ENCODE peak calls at places on chromosomes 5 and 9, in eight cellular contexts. One of them, this sample, is unnamed. For H3K36me3, the result is how much of the 10 kb centered on the place peaks cover.

GRCh38 chr5:103744159-103744558 is 181.6 kb upstream of the NUDT12 start:
- DNase-seq in GM23248: peak
- DNase-seq in endodermal cell: no peak
- DNase-seq in kidney: no peak
- DNase-seq in HCT116: no peak
- DNase-seq in HepG2: no peak
- DNase-seq in IMR-90: peak
- DNase-seq in neuronal stem cell: no peak
- DNase-seq in this sample: no peak

GRCh38 chr5:816176-816575 is 31.6 kb upstream of the ZDHHC11B start:
- DNase-seq in GM23248: no peak
- DNase-seq in endodermal cell: no peak
- DNase-seq in kidney: no peak
- DNase-seq in HCT116: no peak
- DNase-seq in HepG2: no peak
- DNase-seq in IMR-90: no peak
- DNase-seq in neuronal stem cell: no peak
- DNase-seq in this sample: no peak

GRCh38 chr5:84255318-84255717 is 129.4 kb downstream of the EDIL3 start:
- DNase-seq in GM23248: peak
- DNase-seq in endodermal cell: no peak
- DNase-seq in kidney: no peak
- DNase-seq in HCT116: peak
- DNase-seq in HepG2: peak
- DNase-seq in IMR-90: peak
- DNase-seq in neuronal stem cell: no peak
- DNase-seq in this sample: no peak

GRCh38 chr5:140181002-140181483 is 6.1 kb downstream of the CYSTM1 start:
- DNase-seq in GM23248: no peak
- DNase-seq in endodermal cell: no peak
- DNase-seq in kidney: no peak
- DNase-seq in HCT116: no peak
- DNase-seq in HepG2: peak
- DNase-seq in IMR-90: no peak
- DNase-seq in neuronal stem cell: no peak
- DNase-seq in this sample: no peak

GRCh38 chr9:12771891-12772290 is 2.9 kb upstream of the LURAP1L start:
- DNase-seq in GM23248: peak
- DNase-seq in endodermal cell: no peak
- DNase-seq in kidney: no peak
- DNase-seq in HCT116: no peak
- DNase-seq in HepG2: no peak
- DNase-seq in IMR-90: peak
- DNase-seq in neuronal stem cell: no peak
- DNase-seq in this sample: no peak

GRCh38 chr5:1385395-1386273 is 40.7 kb upstream of the CLPTM1L start:
- DNase-seq in GM23248: peak
- DNase-seq in endodermal cell: peak
- DNase-seq in kidney: peak
- DNase-seq in HCT116: no peak
- DNase-seq in HepG2: peak
- DNase-seq in IMR-90: peak
- DNase-seq in neuronal stem cell: peak
- DNase-seq in this sample: peak

GRCh38 chr9:19533373-19533772 is 124.6 kb downstream of the ACER2 start:
- DNase-seq in GM23248: no peak
- DNase-seq in endodermal cell: no peak
- DNase-seq in kidney: no peak
- DNase-seq in HCT116: no peak
- DNase-seq in HepG2: no peak
- DNase-seq in IMR-90: peak
- DNase-seq in neuronal stem cell: no peak
- DNase-seq in this sample: no peak

GRCh38 chr9:26062172-26062571 is 383.9 kb upstream of the TUSC1 start:
- DNase-seq in GM23248: no peak
- DNase-seq in endodermal cell: no peak
- DNase-seq in kidney: no peak
- DNase-seq in HCT116: no peak
- DNase-seq in HepG2: no peak
- DNase-seq in IMR-90: no peak
- DNase-seq in neuronal stem cell: no peak
- DNase-seq in this sample: no peak

GRCh38 chr5:60792438-60792837 is 51.6 kb downstream of the ELOVL7 start:
- DNase-seq in GM23248: no peak
- DNase-seq in endodermal cell: no peak
- DNase-seq in kidney: no peak
- DNase-seq in HCT116: no peak
- DNase-seq in HepG2: no peak
- DNase-seq in IMR-90: no peak
- DNase-seq in neuronal stem cell: no peak
- DNase-seq in this sample: no peak

GRCh38 chr9:16425572-16425971 is 444.9 kb downstream of the BNC2 start:
- DNase-seq in GM23248: peak
- DNase-seq in endodermal cell: no peak
- DNase-seq in kidney: no peak
- DNase-seq in HCT116: no peak
- DNase-seq in HepG2: no peak
- DNase-seq in IMR-90: peak
- DNase-seq in neuronal stem cell: no peak
- DNase-seq in this sample: no peak

GRCh38 chr9:16422114-16422513 is 448.4 kb downstream of the BNC2 start:
- DNase-seq in GM23248: no peak
- DNase-seq in endodermal cell: no peak
- DNase-seq in kidney: no peak
- DNase-seq in HCT116: no peak
- DNase-seq in HepG2: no peak
- DNase-seq in IMR-90: no peak
- DNase-seq in neuronal stem cell: no peak
- DNase-seq in this sample: no peak

GRCh38 chr9:16419124-16419523 is 451.3 kb downstream of the BNC2 start:
- DNase-seq in GM23248: no peak
- DNase-seq in endodermal cell: no peak
- DNase-seq in kidney: no peak
- DNase-seq in HCT116: no peak
- DNase-seq in HepG2: no peak
- DNase-seq in IMR-90: no peak
- DNase-seq in neuronal stem cell: no peak
- DNase-seq in this sample: no peak

GRCh38 chr9:16417749-16418148 is 452.7 kb downstream of the BNC2 start:
- DNase-seq in GM23248: peak
- DNase-seq in endodermal cell: no peak
- DNase-seq in kidney: no peak
- DNase-seq in HCT116: no peak
- DNase-seq in HepG2: no peak
- DNase-seq in IMR-90: peak
- DNase-seq in neuronal stem cell: no peak
- DNase-seq in this sample: no peak

DNA sequence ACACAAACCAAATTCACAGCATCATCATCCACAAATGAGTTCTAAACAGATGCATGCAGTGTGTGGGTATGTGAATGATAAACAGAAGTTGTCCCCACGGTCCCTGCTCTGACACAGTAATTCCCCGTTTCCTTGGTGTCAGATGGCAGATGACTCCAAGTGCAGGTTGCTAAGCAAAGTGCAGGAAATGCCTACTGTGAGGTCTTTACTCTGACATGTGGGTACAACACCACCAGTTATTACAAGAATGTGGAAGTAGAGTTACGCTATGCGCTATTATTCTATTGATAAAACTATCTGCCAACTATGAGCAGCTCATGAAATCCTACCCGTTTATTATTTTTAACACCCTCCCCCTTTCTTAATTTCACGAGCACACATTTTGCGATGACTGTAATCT is 448.9 kb downstream of the BNC2 start:
- DNase-seq in GM23248: no peak
- DNase-seq in endodermal cell: peak
- DNase-seq in kidney: no peak
- DNase-seq in HCT116: no peak
- DNase-seq in HepG2: no peak
- DNase-seq in IMR-90: peak
- DNase-seq in neuronal stem cell: no peak
- DNase-seq in this sample: no peak
- H3K36me3 ChIP-seq in GM23248: under half
- H3K36me3 ChIP-seq in endodermal cell: under half
- H3K36me3 ChIP-seq in kidney: under half
- H3K36me3 ChIP-seq in HCT116: under half
- H3K36me3 ChIP-seq in HepG2: under half
- H3K36me3 ChIP-seq in IMR-90: under half
- H3K36me3 ChIP-seq in neuronal stem cell: under half
- H3K36me3 ChIP-seq in this sample: under half

GRCh38 chr5:77167695-77168111 is 42.8 kb upstream of the PDE8B start:
- DNase-seq in GM23248: peak
- DNase-seq in endodermal cell: no peak
- DNase-seq in kidney: no peak
- DNase-seq in HCT116: no peak
- DNase-seq in HepG2: no peak
- DNase-seq in IMR-90: peak
- DNase-seq in neuronal stem cell: no peak
- DNase-seq in this sample: no peak
- H3K27ac ChIP-seq in GM23248: peak
- H3K27ac ChIP-seq in endodermal cell: no peak
- H3K27ac ChIP-seq in kidney: no peak
- H3K27ac ChIP-seq in HCT116: no peak
- H3K27ac ChIP-seq in HepG2: no peak
- H3K27ac ChIP-seq in IMR-90: peak
- H3K27ac ChIP-seq in neuronal stem cell: no peak
- H3K27ac ChIP-seq in this sample: no peak

GRCh38 chr9:123928471-123929176 is 1.3 kb downstream of the DENND1A start:
- DNase-seq in GM23248: peak
- DNase-seq in endodermal cell: no peak
- DNase-seq in kidney: no peak
- DNase-seq in HCT116: no peak
- DNase-seq in HepG2: no peak
- DNase-seq in IMR-90: peak
- DNase-seq in neuronal stem cell: no peak
- DNase-seq in this sample: no peak

GRCh38 chr9:123925820-123926219 is 4.1 kb downstream of the DENND1A start:
- DNase-seq in GM23248: peak
- DNase-seq in endodermal cell: no peak
- DNase-seq in kidney: no peak
- DNase-seq in HCT116: no peak
- DNase-seq in HepG2: peak
- DNase-seq in IMR-90: peak
- DNase-seq in neuronal stem cell: no peak
- DNase-seq in this sample: no peak

GRCh38 chr9:123926986-123927385 is 2.9 kb downstream of the DENND1A start:
- DNase-seq in GM23248: no peak
- DNase-seq in endodermal cell: no peak
- DNase-seq in kidney: no peak
- DNase-seq in HCT116: no peak
- DNase-seq in HepG2: no peak
- DNase-seq in IMR-90: no peak
- DNase-seq in neuronal stem cell: no peak
- DNase-seq in this sample: no peak

GRCh38 chr9:123929177-123929869 is 603 bp downstream of the DENND1A start:
- DNase-seq in GM23248: no peak
- DNase-seq in endodermal cell: peak
- DNase-seq in kidney: no peak
- DNase-seq in HCT116: no peak
- DNase-seq in HepG2: peak
- DNase-seq in IMR-90: no peak
- DNase-seq in neuronal stem cell: no peak
- DNase-seq in this sample: no peak

DNA sequence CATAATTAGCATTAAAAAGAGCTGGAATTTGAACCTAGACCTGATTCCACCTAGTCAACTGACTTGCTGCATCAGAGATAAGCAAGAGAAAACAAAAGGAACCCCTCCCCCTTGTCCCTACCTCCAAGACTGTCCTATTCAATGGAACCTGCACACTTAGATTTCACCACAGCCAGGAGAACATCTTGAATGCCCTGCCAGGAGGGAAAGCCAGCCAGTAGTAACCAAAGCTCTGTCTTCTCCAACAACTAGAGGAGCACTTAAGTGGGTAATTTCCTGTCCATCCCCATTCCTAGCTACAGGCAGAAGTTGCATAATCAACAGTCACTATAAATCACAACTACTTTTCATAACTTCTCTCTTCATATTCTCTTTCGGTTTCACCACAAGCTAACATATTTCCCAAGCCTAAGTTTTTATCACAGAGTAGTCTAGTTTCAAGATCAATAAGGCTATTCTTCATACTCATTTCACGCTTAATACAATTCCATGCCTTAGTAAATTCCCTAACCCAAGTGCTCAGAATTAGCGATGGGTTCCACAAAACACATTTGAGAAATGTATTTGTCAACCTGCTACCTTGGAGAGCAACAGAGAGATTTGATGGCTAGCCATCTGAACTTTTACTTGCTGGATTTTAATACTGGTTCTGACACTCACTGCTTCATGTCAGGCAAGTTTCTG is 2.2 kb downstream of the DENND1A start:
- DNase-seq in GM23248: peak
- DNase-seq in endodermal cell: no peak
- DNase-seq in kidney: no peak
- DNase-seq in HCT116: no peak
- DNase-seq in HepG2: no peak
- DNase-seq in IMR-90: peak
- DNase-seq in neuronal stem cell: no peak
- DNase-seq in this sample: no peak
- H3K9ac ChIP-seq in GM23248: no peak
- H3K9ac ChIP-seq in endodermal cell: no peak
- H3K9ac ChIP-seq in kidney: no peak
- H3K9ac ChIP-seq in HCT116: no peak
- H3K9ac ChIP-seq in HepG2: peak
- H3K9ac ChIP-seq in IMR-90: no peak
- H3K9ac ChIP-seq in neuronal stem cell: no peak
- H3K9ac ChIP-seq in this sample: no peak

GRCh38 chr5:72895758-72896157 is 60.1 kb upstream of the FCHO2 start:
- DNase-seq in GM23248: peak
- DNase-seq in endodermal cell: no peak
- DNase-seq in kidney: no peak
- DNase-seq in HCT116: no peak
- DNase-seq in HepG2: no peak
- DNase-seq in IMR-90: no peak
- DNase-seq in neuronal stem cell: no peak
- DNase-seq in this sample: no peak

GRCh38 chr5:72888595-72888994 is 67.2 kb upstream of the FCHO2 start:
- DNase-seq in GM23248: no peak
- DNase-seq in endodermal cell: no peak
- DNase-seq in kidney: no peak
- DNase-seq in HCT116: no peak
- DNase-seq in HepG2: no peak
- DNase-seq in IMR-90: no peak
- DNase-seq in neuronal stem cell: no peak
- DNase-seq in this sample: no peak

GRCh38 chr5:72889324-72889723 is 66.5 kb upstream of the FCHO2 start:
- DNase-seq in GM23248: no peak
- DNase-seq in endodermal cell: no peak
- DNase-seq in kidney: no peak
- DNase-seq in HCT116: no peak
- DNase-seq in HepG2: no peak
- DNase-seq in IMR-90: no peak
- DNase-seq in neuronal stem cell: no peak
- DNase-seq in this sample: no peak

DNA sequence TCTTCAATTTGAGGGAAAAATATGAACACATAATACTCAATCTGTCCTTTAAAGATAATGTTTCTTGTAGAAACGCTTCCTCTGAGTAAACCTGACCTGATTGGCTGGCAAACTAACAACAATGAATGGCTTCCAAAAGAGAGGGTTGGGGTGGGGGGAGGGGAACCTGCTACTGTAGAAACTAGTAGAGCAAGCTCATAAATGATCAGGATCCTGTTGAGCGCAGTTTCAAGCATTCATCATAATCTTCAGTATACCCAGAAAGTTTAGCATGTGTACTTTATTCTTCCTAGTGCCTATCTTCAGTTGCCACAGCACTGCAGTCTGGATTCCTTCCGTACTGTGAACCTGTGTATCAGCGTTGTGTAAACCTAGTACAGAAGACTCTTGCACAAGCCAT is 63.0 kb upstream of the FCHO2 start:
- DNase-seq in GM23248: no peak
- DNase-seq in endodermal cell: no peak
- DNase-seq in kidney: no peak
- DNase-seq in HCT116: no peak
- DNase-seq in HepG2: no peak
- DNase-seq in IMR-90: no peak
- DNase-seq in neuronal stem cell: no peak
- DNase-seq in this sample: no peak
- H3K36me3 ChIP-seq in GM23248: half or more
- H3K36me3 ChIP-seq in endodermal cell: half or more
- H3K36me3 ChIP-seq in kidney: under half
- H3K36me3 ChIP-seq in HCT116: half or more
- H3K36me3 ChIP-seq in HepG2: under half
- H3K36me3 ChIP-seq in IMR-90: half or more
- H3K36me3 ChIP-seq in neuronal stem cell: under half
- H3K36me3 ChIP-seq in this sample: half or more